ENCODE peak calls at places on chromosomes 13 and 19, in ten cellular contexts. P is heart right ventricle, U is PC-3, C is A549, X is kidney epithelial cell, L is fibroblast of lung, Y is Panc1, N is lower lobe of right lung, I is AG04449, T is fibroblast of mammary gland. Z is an unnamed sample.

GRCh38 chr13:99434258-99434788 is 66.9 kb upstream of the TM9SF2 start:
- DNase-seq in T (no peak), C (no peak), Y (no peak), P (no peak), X (no peak), N (no peak), U (no peak), I (no peak), L (no peak), Z (no peak)

GRCh38 chr13:112899618-112900600 is 69.1 kb upstream of the MCF2L start:
- DNase-seq in U (no peak), Y (no peak), P (no peak), N (no peak), X (no peak), C (no peak), L (no peak), I (no peak), T (no peak), Z (no peak)

GRCh38 chr13:101783554-101783953 is 331.1 kb downstream of the ITGBL1 start:
- DNase-seq in N (no peak), T (no peak), P (no peak), X (no peak), Y (no peak), L (no peak), U (no peak), I (no peak), C (no peak), Z (no peak)

GRCh38 chr13:65292488-65292901 is 1937.6 kb downstream of the PCDH9 start:
- DNase-seq in U (peak), T (peak), I (peak), L (peak), N (no peak), P (no peak), C (no peak), Y (no peak), X (no peak), Z (peak)

GRCh38 chr13:32881792-32882175 is 134.4 kb upstream of the KL start:
- DNase-seq in T (no peak), U (peak), I (no peak), X (no peak), C (no peak), P (no peak), Y (no peak), L (no peak), N (no peak), Z (peak)

GRCh38 chr19:9881720-9882119 is 46.6 kb downstream of the PIN1 start:
- DNase-seq in I (no peak), U (peak), P (no peak), T (no peak), X (no peak), N (no peak), L (no peak), Y (no peak), C (no peak), Z (peak)

GRCh38 chr13:112179421-112179820 is 112.5 kb downstream of the SOX1 start:
- DNase-seq in C (no peak), U (no peak), I (no peak), X (no peak), P (no peak), N (no peak), L (no peak), T (no peak), Y (no peak), Z (no peak)

GRCh38 chr13:40680659-40681323 is 14.3 kb upstream of the FOXO1 start:
- DNase-seq in X (no peak), L (no peak), N (no peak), P (no peak), C (no peak), U (no peak), Y (no peak), I (no peak), T (no peak), Z (no peak)

GRCh38 chr13:90645582-90645981 is 701.9 kb upstream of the MIR17HG start:
- DNase-seq in Y (no peak), I (no peak), X (no peak), P (no peak), U (no peak), C (no peak), N (no peak), T (no peak), L (no peak), Z (no peak)

GRCh38 chr13:57627663-57628062 is 3.9 kb upstream of the PCDH17 start:
- DNase-seq in Y (no peak), I (no peak), U (peak), T (peak), C (no peak), X (no peak), L (peak), N (no peak), P (no peak), Z (peak)

GRCh38 chr13:73146705-73147104 is 87.9 kb downstream of the KLF5 start:
- DNase-seq in I (no peak), Y (no peak), C (no peak), T (peak), N (no peak), U (no peak), L (no peak), P (no peak), X (no peak), Z (peak)

GRCh38 chr13:110209950-110210603 is 96.9 kb downstream of the COL4A1 start:
- DNase-seq in I (no peak), P (no peak), C (no peak), Y (no peak), X (no peak), T (no peak), U (peak), L (no peak), N (no peak), Z (peak)

GRCh38 chr19:2756921-2757881 is 17.4 kb upstream of the SLC39A3 start:
- DNase-seq in P (no peak), I (no peak), L (no peak), Y (no peak), X (no peak), T (no peak), U (no peak), C (no peak), N (no peak), Z (no peak)

GRCh38 chr19:48540110-48540509 is 11.9 kb upstream of the SULT2B1 start:
- DNase-seq in Y (no peak), U (no peak), T (no peak), P (no peak), N (no peak), C (no peak), I (no peak), L (no peak), X (no peak), Z (no peak)

GRCh38 chr19:54708781-54709180 is 15.5 kb upstream of the KIR3DL3 start:
- DNase-seq in N (no peak), L (no peak), I (no peak), Y (no peak), T (no peak), C (no peak), U (no peak), X (no peak), P (no peak), Z (no peak)

GRCh38 chr13:101499406-101499805 is 46.9 kb downstream of the ITGBL1 start:
- DNase-seq in I (no peak), X (no peak), U (peak), P (no peak), Y (no peak), C (no peak), N (no peak), L (no peak), T (peak), Z (peak)

GRCh38 chr13:35953537-35954206 is 177.5 kb downstream of the DCLK1 start:
- DNase-seq in P (peak), N (peak), L (peak), C (peak), X (peak), T (peak), U (peak), I (peak), Y (no peak), Z (peak)

GRCh38 chr19:4292515-4292914 is 9.7 kb downstream of the TMIGD2 start:
- DNase-seq in T (no peak), L (no peak), C (no peak), N (no peak), U (no peak), I (no peak), P (no peak), X (no peak), Y (no peak), Z (no peak)

GRCh38 chr13:42777476-42777875 is 3.9 kb upstream of the FAM216B start:
- DNase-seq in Y (no peak), P (no peak), X (no peak), T (peak), C (no peak), I (no peak), U (peak), L (no peak), N (no peak), Z (no peak)

GRCh38 chr19:49335071-49335783 is at the start of gene CD37:
- DNase-seq in T (no peak), I (no peak), P (no peak), N (peak), C (no peak), Y (no peak), L (no peak), X (no peak), U (no peak), Z (no peak)

GRCh38 chr19:40223135-40223822 is 3.2 kb downstream of the CCNP start:
- DNase-seq in T (no peak), N (no peak), U (peak), I (no peak), L (no peak), P (no peak), Y (no peak), X (no peak), C (no peak), Z (peak)

GRCh38 chr13:107124129-107124718 is 556.3 kb upstream of the ARGLU1 start:
- DNase-seq in U (peak), T (peak), Y (no peak), I (no peak), C (peak), P (no peak), L (peak), X (no peak), N (no peak), Z (peak)

GRCh38 chr13:41694902-41695301 is 237.6 kb downstream of the RGCC start:
- DNase-seq in X (peak), C (peak), I (peak), P (peak), U (peak), Y (peak), N (no peak), L (peak), T (peak), Z (peak)

GRCh38 chr19:48325265-48325910 is at the start of gene EMP3:
- DNase-seq in Y (no peak), X (no peak), L (peak), C (peak), N (peak), P (peak), U (peak), T (peak), I (peak), Z (peak)

GRCh38 chr13:37640499-37640898 is 41.9 kb upstream of the POSTN start:
- DNase-seq in Y (peak), I (no peak), L (peak), N (no peak), C (peak), T (peak), X (peak), U (peak), P (no peak), Z (peak)
- TF ChIP-seq CTCF in Y (peak), I (peak), L (peak), N (peak), C (peak), T (peak), X (peak), U (peak), P (peak), Z (peak)

DNA sequence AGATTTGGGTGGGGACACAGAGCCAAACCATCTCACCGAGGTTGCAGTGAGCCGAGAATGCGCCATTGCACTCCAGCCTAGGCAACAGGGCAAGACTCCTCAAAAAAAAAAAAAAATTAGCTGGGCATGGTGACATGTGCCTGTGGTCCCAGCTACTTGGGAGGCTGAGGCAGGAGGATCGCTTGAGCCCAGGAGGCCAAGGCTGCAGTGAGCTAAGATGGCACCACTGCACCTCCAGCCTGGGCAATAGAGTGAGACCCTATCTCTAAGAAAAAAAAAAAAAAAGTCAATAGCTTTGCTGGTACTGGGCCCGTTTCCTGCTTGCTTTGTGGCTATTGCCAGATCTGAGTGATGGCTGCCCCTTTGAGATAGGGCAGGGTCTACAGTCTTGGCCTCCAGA is 13.1 kb downstream of the ACP7 start:
- DNase-seq in T (no peak), N (no peak), P (no peak), C (no peak), Y (no peak), L (no peak), U (no peak), I (no peak), X (no peak), Z (no peak)
- H3K4me3 ChIP-seq in T (no peak), N (no peak), P (no peak), C (no peak), Y (no peak), L (no peak), U (no peak), I (no peak), X (no peak), Z (no peak)

DNA sequence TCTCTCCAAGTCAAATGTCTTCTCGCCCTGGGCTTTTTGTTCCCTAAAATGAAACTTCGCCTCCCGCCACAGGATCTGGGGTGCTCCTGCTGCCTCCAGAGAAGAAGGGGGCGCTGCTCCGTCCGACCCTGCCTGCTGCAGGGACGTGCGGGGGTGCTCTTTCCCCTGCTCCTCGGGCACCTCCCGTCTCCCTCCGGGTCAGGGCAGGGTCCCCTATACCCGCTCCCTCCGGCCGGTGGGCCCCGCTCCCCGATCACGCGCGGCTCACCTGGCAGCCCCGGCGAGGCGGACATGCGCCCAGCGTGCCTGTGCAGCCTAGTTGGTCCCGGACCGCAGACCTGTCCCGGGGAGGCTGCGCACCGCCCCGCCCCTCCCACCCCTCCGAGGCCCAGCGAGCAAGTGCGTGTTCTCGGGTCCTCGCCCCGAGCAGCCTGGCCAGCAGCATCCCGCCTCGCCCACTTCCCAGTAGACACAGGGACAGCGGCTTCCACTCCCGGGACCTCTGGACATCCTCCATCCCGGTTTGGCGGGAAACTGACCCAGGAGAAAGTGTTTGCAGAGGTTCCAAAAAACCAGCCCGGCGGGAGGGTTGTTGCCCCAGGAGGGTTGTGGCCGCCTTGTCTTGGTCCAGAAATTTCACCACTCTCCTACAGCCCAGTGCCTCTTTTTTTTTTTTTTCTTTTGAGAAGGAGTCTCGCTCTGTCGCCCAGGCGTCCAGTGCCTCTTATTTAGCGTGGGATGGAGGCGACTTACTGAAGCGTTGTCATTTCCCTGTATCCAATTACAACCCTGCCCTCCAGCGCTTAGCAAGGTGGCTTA is at the start of gene OXGR1:
- DNase-seq in I (no peak), T (no peak), Y (no peak), U (no peak), P (no peak), L (no peak), C (no peak), X (no peak), N (peak), Z (no peak)
- TF ChIP-seq CTCF in I (no peak), T (no peak), Y (peak), U (no peak), P (no peak), L (no peak), C (no peak), X (no peak), N (no peak), Z (no peak)

DNA sequence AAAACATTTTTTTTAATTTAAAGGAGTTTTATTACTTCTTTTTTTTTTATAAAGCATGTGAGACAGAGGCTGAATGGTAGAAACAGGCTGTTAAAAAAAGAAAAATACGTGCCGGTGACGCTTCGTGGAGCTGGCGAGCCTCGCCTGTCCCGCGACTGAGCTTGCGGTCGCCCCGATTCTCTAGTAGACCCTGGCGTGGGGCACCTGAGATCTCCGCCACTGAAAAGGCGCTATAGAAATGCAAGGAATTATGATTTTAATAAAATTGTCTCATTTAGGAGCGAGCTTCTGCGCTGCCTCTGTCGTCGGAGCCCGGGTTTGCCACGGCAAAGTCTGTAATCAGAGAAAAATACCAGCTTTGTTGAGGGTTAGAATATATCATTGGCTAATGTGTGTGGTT is 18.4 kb downstream of the NFIX start:
- DNase-seq in N (no peak), X (no peak), I (no peak), C (no peak), Y (no peak), L (no peak), T (peak), P (no peak), U (peak), Z (no peak)
- H3K4me3 ChIP-seq in N (peak), X (peak), I (no peak), C (no peak), Y (peak), L (peak), T (peak), P (peak), U (peak), Z (peak)

DNA sequence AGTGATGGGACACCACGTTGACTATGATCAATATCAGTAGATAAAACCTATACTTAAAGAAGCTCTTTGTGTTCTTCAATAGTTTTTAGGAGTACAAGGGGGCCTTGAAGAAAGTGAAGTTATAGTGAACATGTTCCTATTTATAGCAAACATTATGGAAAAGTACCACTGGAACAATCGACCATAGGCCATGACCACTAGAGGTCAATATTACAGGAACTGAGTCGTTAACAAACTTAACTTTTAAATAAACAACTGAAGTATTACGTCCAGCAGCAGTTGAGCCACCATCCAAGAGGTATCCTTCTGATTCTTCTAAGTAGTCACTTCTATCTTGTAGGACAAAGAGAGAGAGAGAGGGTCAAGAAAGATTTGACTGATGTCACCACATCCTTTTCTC is 391.0 kb upstream of the SLITRK5 start:
- DNase-seq in C (no peak), T (no peak), X (no peak), U (peak), N (no peak), I (no peak), Y (no peak), P (no peak), L (peak), Z (peak)
- TF ChIP-seq CTCF in C (no peak), T (peak), X (peak), U (peak), N (no peak), I (no peak), Y (peak), P (no peak), L (peak), Z (peak)

GRCh38 chr19:46015961-46016425 is 6.9 kb downstream of the PGLYRP1 start:
- DNase-seq in N (peak), L (no peak), C (no peak), T (no peak), Y (no peak), I (no peak), X (no peak), U (no peak), P (no peak), Z (no peak)
- H3K4me3 ChIP-seq in N (peak), L (peak), C (peak), T (peak), Y (peak), I (peak), X (peak), U (peak), P (peak), Z (peak)

GRCh38 chr13:81714513-81714912 is 1373.6 kb upstream of the SPRY2 start:
- DNase-seq in U (no peak), T (no peak), N (no peak), P (no peak), I (no peak), C (no peak), Y (no peak), X (no peak), L (no peak), Z (peak)
- TF ChIP-seq CTCF in U (no peak), T (no peak), N (no peak), P (no peak), I (no peak), C (no peak), Y (no peak), X (peak), L (no peak), Z (peak)

GRCh38 chr13:48404952-48405351 is 8.0 kb downstream of the LPAR6 start:
- DNase-seq in P (no peak), L (no peak), Y (no peak), I (no peak), T (no peak), X (no peak), U (no peak), N (no peak), C (no peak), Z (no peak)

GRCh38 chr13:48401480-48401879 is 11.4 kb downstream of the LPAR6 start:
- DNase-seq in C (no peak), U (no peak), P (no peak), X (no peak), Y (no peak), L (no peak), N (no peak), I (no peak), T (no peak), Z (no peak)

GRCh38 chr13:48403929-48404328 is 9.0 kb downstream of the LPAR6 start:
- DNase-seq in U (no peak), L (no peak), T (no peak), C (no peak), Y (no peak), I (no peak), N (no peak), P (no peak), X (no peak), Z (no peak)

GRCh38 chr13:48402325-48402962 is 10.5 kb downstream of the LPAR6 start:
- DNase-seq in I (no peak), L (no peak), T (no peak), C (no peak), U (no peak), P (no peak), N (no peak), X (no peak), Y (no peak), Z (peak)

DNA sequence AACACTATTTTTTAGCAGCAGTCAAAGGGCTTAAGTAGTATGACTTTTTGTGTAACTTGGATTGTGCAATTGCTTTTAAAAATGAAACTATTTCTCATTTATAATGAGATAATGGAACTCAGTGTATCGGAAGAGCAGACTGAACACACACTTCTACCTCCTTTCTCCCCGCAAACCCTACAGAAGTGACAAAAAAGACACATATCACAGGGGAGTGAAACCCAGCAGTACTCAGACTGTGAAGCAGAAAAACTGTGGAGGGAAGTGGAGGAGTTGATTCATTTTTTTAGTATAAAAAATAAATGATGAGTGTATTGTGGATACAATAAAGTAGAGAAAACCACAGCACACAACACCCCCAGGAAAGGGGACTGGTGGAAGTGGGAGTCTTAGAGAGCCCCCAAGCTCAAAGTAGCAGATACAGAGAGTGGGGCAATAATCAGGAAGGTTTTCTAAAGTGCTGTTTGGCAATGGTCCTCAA is 9.7 kb downstream of the LPAR6 start:
- DNase-seq in T (peak), L (peak), X (no peak), N (no peak), U (no peak), C (no peak), I (no peak), P (no peak), Y (no peak), Z (no peak)
- H3K4me3 ChIP-seq in T (no peak), L (no peak), X (no peak), N (peak), U (no peak), C (no peak), I (no peak), P (peak), Y (no peak), Z (no peak)

Z was measured in epithelial cell of esophagus.